ENCODE peak calls at places on chromosomes 11 and 22, in six cellular contexts. F is NCI-H1105, P is HuH-7.5, J is NAMALWA, S is NCI-H460, G is esophagus muscularis mucosa. Y is an unnamed sample.

GRCh38 chr22:37714634-37715033 is 17.8 kb downstream of the TRIOBP start:
- DNase-seq in F (no peak), P (no peak), J (no peak), S (no peak), G (no peak), Y (no peak)

GRCh38 chr22:20571531-20572007 is 64.2 kb downstream of the MED15 start:
- DNase-seq in F (no peak), P (peak; percentile 53), J (peak; percentile 66), S (peak; percentile 12), G (no peak), Y (no peak)

GRCh38 chr11:125141686-125142535 is 22.6 kb upstream of the PKNOX2 start:
- DNase-seq in F (peak; percentile 31), P (peak; percentile 17), J (peak; percentile 64), S (no peak), G (no peak), Y (peak; percentile 56)

GRCh38 chr22:17779286-17780115 is 5.2 kb upstream of the BID start:
- DNase-seq in F (no peak), P (no peak), J (no peak), S (no peak), G (no peak), Y (no peak)

GRCh38 chr11:13338437-13339069 is 61.0 kb downstream of the BMAL1 start:
- DNase-seq in F (no peak), P (no peak), J (no peak), S (peak; percentile 80), G (no peak), Y (no peak)

GRCh38 chr11:100632970-100633452 is 54.1 kb upstream of the ARHGAP42 start:
- DNase-seq in F (peak; percentile 9), P (no peak), J (no peak), S (no peak), G (no peak), Y (no peak)

GRCh38 chr11:6572215-6572614 is 31.2 kb downstream of the RRP8 start:
- DNase-seq in F (no peak), P (no peak), J (no peak), S (no peak), G (no peak), Y (no peak)

GRCh38 chr11:17383466-17383865 is 5.0 kb downstream of the KCNJ11 start:
- DNase-seq in F (no peak), P (no peak), J (no peak), S (no peak), G (no peak), Y (no peak)

GRCh38 chr11:82895437-82896091 is 4.7 kb downstream of the PRCP start:
- DNase-seq in F (no peak), P (no peak), J (peak; percentile 61), S (no peak), G (no peak), Y (no peak)

GRCh38 chr11:76339217-76339616 is 41.7 kb downstream of the THAP12 start:
- DNase-seq in F (no peak), P (no peak), J (no peak), S (no peak), G (no peak), Y (no peak)

GRCh38 chr11:72227316-72228228 is 3.0 kb downstream of the INPPL1 start:
- DNase-seq in F (peak; percentile 90), P (no peak), J (no peak), S (no peak), G (no peak), Y (peak; percentile 42)

GRCh38 chr11:113885897-113886296 is 10.5 kb upstream of the USP28 start:
- DNase-seq in F (no peak), P (no peak), J (no peak), S (no peak), G (no peak), Y (peak; percentile 71)

GRCh38 chr22:35842954-35843353 is 125.3 kb downstream of the APOL5 start:
- DNase-seq in F (no peak), P (no peak), J (peak; percentile 71), S (peak; percentile 63), G (no peak), Y (peak; percentile 44)

GRCh38 chr22:24156915-24157782 is 24.1 kb upstream of the SUSD2 start:
- DNase-seq in F (peak; percentile 86), P (peak; percentile 96), J (peak; percentile 94), S (peak; percentile 53), G (peak; percentile 96), Y (peak; percentile 74)

GRCh38 chr22:19357270-19358105 is 66.0 kb upstream of the CLTCL1 start:
- DNase-seq in F (no peak), P (no peak), J (no peak), S (no peak), G (no peak), Y (no peak)

GRCh38 chr11:23278121-23278520 is 417.8 kb upstream of the CCDC179 start:
- DNase-seq in F (no peak), P (no peak), J (no peak), S (no peak), G (no peak), Y (no peak)

GRCh38 chr11:68689737-68690625 is 5.6 kb downstream of the GAL start:
- DNase-seq in F (no peak), P (no peak), J (no peak), S (no peak), G (no peak), Y (no peak)

GRCh38 chr11:75582935-75583709 is 21.1 kb downstream of the SERPINH1 start:
- DNase-seq in F (peak; percentile 74), P (peak; percentile 84), J (peak; percentile 32), S (peak; percentile 46), G (no peak), Y (peak; percentile 93)

GRCh38 chr11:6269994-6270393 is 10.4 kb downstream of the CCKBR start:
- DNase-seq in F (no peak), P (no peak), J (no peak), S (no peak), G (no peak), Y (no peak)

GRCh38 chr11:70606951-70607330 is 208.6 kb downstream of the CTTN start:
- DNase-seq in F (no peak), P (no peak), J (no peak), S (no peak), G (no peak), Y (no peak)

GRCh38 chr11:60334005-60334620 is 7.1 kb downstream of the MS4A6E start:
- DNase-seq in F (peak; percentile 46), P (peak; percentile 29), J (peak; percentile 83), S (peak; percentile 32), G (no peak), Y (peak; percentile 82)

GRCh38 chr11:76524461-76524860 is 79.6 kb downstream of the EMSY start:
- DNase-seq in F (no peak), P (no peak), J (no peak), S (no peak), G (no peak), Y (no peak)

GRCh38 chr11:130212431-130212961 is 52.9 kb downstream of the ST14 start:
- DNase-seq in F (no peak), P (no peak), J (peak; percentile 26), S (no peak), G (peak; percentile 90), Y (peak; percentile 36)

GRCh38 chr11:537622-538430 is 499 bp downstream of the LRRC56 start:
- DNase-seq in F (no peak), P (no peak), J (no peak), S (no peak), G (no peak), Y (peak; percentile 34)

GRCh38 chr11:43547900-43548381 is 132.6 kb upstream of the HSD17B12 start:
- DNase-seq in F (peak; percentile 5), P (no peak), J (no peak), S (no peak), G (no peak), Y (no peak)

GRCh38 chr22:24905909-24906308 is 40.6 kb downstream of the LHFPL7 start:
- DNase-seq in F (no peak), P (no peak), J (no peak), S (no peak), G (no peak), Y (no peak)

GRCh38 chr11:64864135-64864472 is 14.3 kb downstream of the EHD1 start:
- DNase-seq in F (no peak), P (no peak), J (no peak), S (no peak), G (no peak), Y (no peak)